ENCODE peak calls at places on chromosomes 13 and 19, in seven cellular contexts. Z is substantia nigra; E is natural killer cell treated with Interleukin-12 subunit alpha and Interleukin-12 subunit beta and Interleukin-15 and Interleukin-18, amount 100 ng/mL, for 72 hours; X is H7; G is NCI-H2029; N is NCI-H2171; L is NCI-H1930. C is an unnamed sample.

GRCh38 chr13:75308222-75308621 is 173.7 kb downstream of the TBC1D4 start:
- DNase-seq in Z (no peak), E (no peak), X (no peak), G (no peak), N (no peak), L (no peak), C (no peak)

GRCh38 chr19:41299755-41300089 is 10.2 kb upstream of the CCDC97 start:
- DNase-seq in Z (no peak), E (no peak), X (no peak), G (peak), N (no peak), L (no peak), C (no peak)

GRCh38 chr19:926595-927043 is 784 bp downstream of the ARID3A start:
- DNase-seq in Z (no peak), E (peak), X (peak), G (no peak), N (no peak), L (no peak), C (no peak)

GRCh38 chr13:71864094-71864980 is 2.7 kb downstream of the DACH1 start:
- DNase-seq in Z (no peak), E (no peak), X (peak), G (no peak), N (peak), L (no peak), C (peak)

GRCh38 chr19:13044160-13044853 is 49.0 kb downstream of the NFIX start:
- DNase-seq in Z (no peak), E (peak), X (no peak), G (no peak), N (no peak), L (no peak), C (no peak)

GRCh38 chr13:49603318-49603717 is 18.0 kb upstream of the RCBTB1 start:
- DNase-seq in Z (no peak), E (no peak), X (no peak), G (no peak), N (no peak), L (no peak), C (no peak)

GRCh38 chr13:112071011-112071901 is 4.3 kb downstream of the SOX1 start:
- DNase-seq in Z (no peak), E (no peak), X (peak), G (no peak), N (no peak), L (no peak), C (no peak)

GRCh38 chr13:61727714-61728275 is 312.1 kb upstream of the PCDH20 start:
- DNase-seq in Z (no peak), E (no peak), X (no peak), G (no peak), N (no peak), L (no peak), C (no peak)

GRCh38 chr13:42218576-42218975 is 53.4 kb upstream of the AKAP11 start:
- DNase-seq in Z (no peak), E (no peak), X (no peak), G (no peak), N (no peak), L (no peak), C (no peak)

GRCh38 chr19:10334340-10335148 is 1.2 kb upstream of the RAVER1 start:
- DNase-seq in Z (peak), E (peak), X (peak), G (peak), N (peak), L (peak), C (peak)

GRCh38 chr19:3013261-3013725 is 15.8 kb downstream of the TLE2 start:
- DNase-seq in Z (no peak), E (no peak), X (no peak), G (no peak), N (no peak), L (no peak), C (no peak)

GRCh38 chr13:94444826-94445225 is 34.7 kb downstream of the DCT start:
- DNase-seq in Z (no peak), E (no peak), X (no peak), G (no peak), N (no peak), L (no peak), C (no peak)

GRCh38 chr13:72808917-72809500 is 27.1 kb downstream of the PIBF1 start:
- DNase-seq in Z (no peak), E (no peak), X (no peak), G (no peak), N (no peak), L (peak), C (no peak)

GRCh38 chr13:77339408-77339807 is 12.5 kb upstream of the MYCBP2 start:
- DNase-seq in Z (no peak), E (no peak), X (no peak), G (no peak), N (no peak), L (no peak), C (no peak)

GRCh38 chr19:4369109-4369887 is 25.9 kb downstream of the MPND start:
- DNase-seq in Z (no peak), E (peak), X (peak), G (no peak), N (no peak), L (no peak), C (peak)

GRCh38 chr19:30719189-30719990 is 347.2 kb downstream of the ZNF536 start:
- DNase-seq in Z (no peak), E (no peak), X (peak), G (peak), N (peak), L (peak), C (peak)

GRCh38 chr13:32408296-32408998 is 19.5 kb downstream of the N4BP2L1 start:
- DNase-seq in Z (no peak), E (no peak), X (no peak), G (no peak), N (no peak), L (no peak), C (peak)

GRCh38 chr13:32125746-32126145 is 94.2 kb downstream of the FRY start:
- DNase-seq in Z (no peak), E (no peak), X (no peak), G (no peak), N (no peak), L (no peak), C (no peak)

GRCh38 chr13:60329221-60329983 is 67.6 kb upstream of the TDRD3 start:
- DNase-seq in Z (no peak), E (no peak), X (peak), G (peak), N (peak), L (peak), C (peak)

GRCh38 chr19:35365303-35365702 is 5.6 kb upstream of the GPR42 start:
- DNase-seq in Z (no peak), E (no peak), X (no peak), G (no peak), N (no peak), L (no peak), C (no peak)

GRCh38 chr19:40286235-40286530 is 1.0 kb upstream of the AKT2 start:
- DNase-seq in Z (no peak), E (no peak), X (no peak), G (no peak), N (no peak), L (no peak), C (no peak)

GRCh38 chr13:113275387-113275786 is 21.7 kb upstream of the LAMP1 start:
- DNase-seq in Z (no peak), E (no peak), X (peak), G (no peak), N (peak), L (peak), C (peak)

GRCh38 chr19:48544856-48545750 is 6.9 kb upstream of the SULT2B1 start:
- DNase-seq in Z (no peak), E (no peak), X (peak), G (no peak), N (no peak), L (no peak), C (no peak)